ENCODE peak calls at places on chromosomes 5 and 9, in four cellular contexts. C is H1, B is K562, R is HepG2. T is an unnamed sample.

GRCh38 chr9:37936965-37937364 is 33.0 kb upstream of the SLC25A51 start:
- DNase-seq in C (no peak), R (no peak), B (peak), T (no peak)

GRCh38 chr9:89996717-89997116 is 391.9 kb downstream of the GADD45G start:
- DNase-seq in R (peak), B (no peak), C (no peak), T (no peak)

GRCh38 chr5:160167623-160168165 is 48.4 kb upstream of the PWWP2A start:
- DNase-seq in C (no peak), B (no peak), R (peak), T (no peak)

GRCh38 chr5:3595102-3595961 is at the start of gene IRX1:
- DNase-seq in B (no peak), R (no peak), C (peak), T (no peak)

GRCh38 chr9:78325343-78325742 is 28.4 kb downstream of the PSAT1 start:
- DNase-seq in C (no peak), R (no peak), B (peak), T (no peak)

GRCh38 chr9:131423171-131423581 is 29.3 kb downstream of the PRRC2B start:
- DNase-seq in B (no peak), R (no peak), C (no peak), T (no peak)

GRCh38 chr9:124293712-124294504 is 36.2 kb downstream of the NEK6 start:
- DNase-seq in R (no peak), B (no peak), C (peak), T (no peak)

GRCh38 chr9:82560036-82560435 is 502.9 kb downstream of the RASEF start:
- DNase-seq in B (no peak), C (no peak), R (no peak), T (no peak)

GRCh38 chr5:25516136-25516535 is 871.4 kb upstream of the CDH10 start:
- DNase-seq in C (no peak), R (no peak), B (no peak), T (no peak)

GRCh38 chr5:150649828-150650712 is 9.6 kb downstream of the SYNPO start:
- DNase-seq in B (no peak), R (no peak), C (no peak), T (no peak)

GRCh38 chr5:78627175-78627574 is 21.4 kb downstream of the LHFPL2 start:
- DNase-seq in R (no peak), C (no peak), B (peak), T (no peak)

GRCh38 chr5:88045146-88045545 is 223.5 kb downstream of the TMEM161B start:
- DNase-seq in C (no peak), R (no peak), B (no peak), T (no peak)

GRCh38 chr9:113581865-113582697 is 118.6 kb downstream of the RGS3 start:
- DNase-seq in C (no peak), B (no peak), R (no peak), T (no peak)

GRCh38 chr5:88952344-88952743 is 69.4 kb upstream of the MEF2C start:
- DNase-seq in R (no peak), C (no peak), B (no peak), T (peak)

GRCh38 chr5:146426853-146427618 is 20.1 kb upstream of the TCERG1 start:
- DNase-seq in B (peak), C (no peak), R (peak), T (peak)

GRCh38 chr5:146336197-146336596 is 2.4 kb upstream of the POU4F3 start:
- DNase-seq in B (no peak), C (no peak), R (no peak), T (no peak)

GRCh38 chr9:23683021-23683431 is 143.0 kb downstream of the ELAVL2 start:
- DNase-seq in R (no peak), C (no peak), B (no peak), T (no peak)

GRCh38 chr9:14554866-14555265 is 138.4 kb downstream of the ZDHHC21 start:
- DNase-seq in C (no peak), R (no peak), B (no peak), T (no peak)

GRCh38 chr9:22682536-22683392 is 236.1 kb downstream of the DMRTA1 start:
- DNase-seq in C (no peak), R (no peak), B (no peak), T (no peak)

GRCh38 chr9:76699966-76700365 is 64.3 kb upstream of the PCA3 start:
- DNase-seq in R (no peak), B (no peak), C (no peak), T (no peak)

GRCh38 chr5:55934117-55934613 is 60.6 kb downstream of the IL6ST start:
- DNase-seq in R (peak), B (no peak), C (no peak), T (no peak)

GRCh38 chr9:75084081-75084672 is 3.8 kb downstream of the NMRK1 start:
- DNase-seq in C (no peak), B (no peak), R (peak), T (no peak)

GRCh38 chr9:136654820-136655219 is 7.9 kb upstream of the EGFL7 start:
- DNase-seq in B (no peak), C (no peak), R (no peak), T (no peak)

GRCh38 chr5:74640450-74641013 is at the start of gene ENC1:
- DNase-seq in B (peak), R (peak), C (peak), T (peak)

DNA sequence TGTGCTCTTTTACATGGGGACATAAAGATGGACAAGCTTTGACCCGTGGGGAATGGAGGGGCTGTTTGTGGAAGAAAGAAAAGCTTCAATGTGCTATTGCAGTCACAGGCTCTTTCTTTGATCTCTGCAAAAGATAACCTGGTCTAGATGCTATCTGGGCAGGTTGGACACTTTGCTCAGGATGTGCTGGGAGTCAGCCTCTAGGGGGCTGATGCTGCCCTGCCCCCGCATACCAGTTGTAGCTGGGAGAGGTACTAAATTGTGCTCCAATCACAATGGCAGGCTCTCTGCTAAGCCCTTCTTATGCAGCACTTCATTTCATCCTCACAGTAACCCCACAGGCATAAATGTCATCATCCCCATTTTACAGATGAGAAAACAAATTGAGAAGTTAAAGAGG is 67.2 kb downstream of the PSD2 start:
- DNase-seq in B (no peak), R (no peak), C (no peak), T (no peak)
- TF ChIP-seq CTCF in B (no peak), R (no peak), C (peak), T (no peak)

DNA sequence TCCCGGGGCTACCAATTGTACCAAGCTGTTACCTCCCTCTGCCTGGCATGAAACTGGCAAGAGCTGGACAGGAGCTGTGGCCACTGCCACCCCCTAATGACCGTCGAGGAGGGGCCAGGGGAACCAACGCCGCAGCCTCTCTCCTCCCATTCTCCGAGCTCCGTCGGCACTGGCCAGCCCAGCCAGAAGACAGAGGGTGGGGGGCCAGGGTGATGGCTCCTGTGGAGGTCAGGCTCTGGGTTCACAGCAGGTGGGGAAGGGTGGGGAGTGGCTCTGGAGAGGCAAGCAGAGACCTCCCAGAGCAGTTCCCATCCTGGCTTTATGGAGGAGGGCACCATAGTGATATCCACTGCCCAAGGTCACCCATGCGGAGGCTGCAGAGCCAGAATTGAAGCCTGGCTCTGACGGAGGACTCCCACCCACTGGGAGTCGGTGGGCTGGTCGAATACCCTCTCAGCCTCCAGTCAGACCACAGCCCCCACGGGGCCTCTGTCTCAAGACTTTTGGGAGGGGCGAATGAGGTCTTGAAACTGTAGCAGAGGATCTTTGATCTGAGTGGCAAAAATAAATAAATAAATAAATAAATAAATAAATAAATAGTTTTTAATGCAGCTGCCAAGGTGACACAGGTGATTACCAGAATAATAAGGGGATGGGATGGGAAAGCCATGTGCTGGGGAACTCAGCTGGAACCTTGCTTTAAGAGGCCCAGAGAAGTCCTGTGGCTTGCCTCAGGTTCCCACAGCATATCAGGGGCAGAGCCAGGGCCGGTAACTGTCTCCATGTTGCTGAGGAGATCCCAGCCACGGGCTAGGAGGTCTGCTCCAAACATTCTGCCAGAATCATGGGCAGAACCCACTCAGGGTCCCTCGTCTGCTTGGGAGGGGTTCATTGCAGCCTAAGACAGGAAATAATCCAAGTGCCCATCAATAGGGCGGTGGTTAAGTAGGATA is 42.5 kb upstream of the NEURL1B start:
- DNase-seq in B (no peak), R (no peak), C (no peak), T (no peak)
- TF ChIP-seq FOSL1 in B (no peak), R (no peak), C (no peak), T (no peak)

DNA sequence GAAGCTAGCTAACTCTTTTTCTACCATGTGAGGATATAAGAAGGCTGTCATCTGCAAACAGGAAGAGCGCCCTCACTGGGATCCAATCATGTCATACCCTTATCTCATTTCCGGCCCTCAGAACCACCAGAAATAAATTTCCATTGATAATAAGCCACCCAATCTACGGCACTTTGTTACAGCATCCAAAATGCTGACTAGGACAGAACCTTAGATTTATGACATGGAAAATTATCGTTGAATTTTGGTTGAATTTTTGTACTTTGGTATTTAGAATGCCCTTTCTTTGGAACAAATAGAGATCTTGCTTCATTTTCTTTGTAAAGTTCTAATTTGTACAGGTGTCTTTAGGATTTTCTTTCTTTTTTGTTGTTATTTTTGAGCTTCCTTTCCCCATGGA is 53.3 kb upstream of the CYLC2 start:
- DNase-seq in C (no peak), R (no peak), B (no peak), T (no peak)
- TF ChIP-seq RAD21 in C (peak), R (no peak), B (no peak), T (no peak)

GRCh38 chr9:109907400-109907799 is 127.4 kb downstream of the PALM2AKAP2 start:
- DNase-seq in C (no peak), R (no peak), B (no peak), T (no peak)
- TF ChIP-seq CTCF in C (no peak), R (no peak), B (no peak), T (no peak)

GRCh38 chr5:134435525-134435924 is 23.8 kb upstream of the CDKN2AIPNL start:
- DNase-seq in R (no peak), C (no peak), B (no peak), T (peak)

GRCh38 chr5:134437340-134438267 is 25.9 kb upstream of the CDKN2AIPNL start:
- DNase-seq in R (no peak), B (peak), C (no peak), T (no peak)

GRCh38 chr5:134438641-134439621 is 27.2 kb upstream of the CDKN2AIPNL start:
- DNase-seq in C (no peak), B (no peak), R (peak), T (no peak)

GRCh38 chr5:134438268-134438622 is 26.6 kb upstream of the CDKN2AIPNL start:
- DNase-seq in R (no peak), C (no peak), B (no peak), T (no peak)

DNA sequence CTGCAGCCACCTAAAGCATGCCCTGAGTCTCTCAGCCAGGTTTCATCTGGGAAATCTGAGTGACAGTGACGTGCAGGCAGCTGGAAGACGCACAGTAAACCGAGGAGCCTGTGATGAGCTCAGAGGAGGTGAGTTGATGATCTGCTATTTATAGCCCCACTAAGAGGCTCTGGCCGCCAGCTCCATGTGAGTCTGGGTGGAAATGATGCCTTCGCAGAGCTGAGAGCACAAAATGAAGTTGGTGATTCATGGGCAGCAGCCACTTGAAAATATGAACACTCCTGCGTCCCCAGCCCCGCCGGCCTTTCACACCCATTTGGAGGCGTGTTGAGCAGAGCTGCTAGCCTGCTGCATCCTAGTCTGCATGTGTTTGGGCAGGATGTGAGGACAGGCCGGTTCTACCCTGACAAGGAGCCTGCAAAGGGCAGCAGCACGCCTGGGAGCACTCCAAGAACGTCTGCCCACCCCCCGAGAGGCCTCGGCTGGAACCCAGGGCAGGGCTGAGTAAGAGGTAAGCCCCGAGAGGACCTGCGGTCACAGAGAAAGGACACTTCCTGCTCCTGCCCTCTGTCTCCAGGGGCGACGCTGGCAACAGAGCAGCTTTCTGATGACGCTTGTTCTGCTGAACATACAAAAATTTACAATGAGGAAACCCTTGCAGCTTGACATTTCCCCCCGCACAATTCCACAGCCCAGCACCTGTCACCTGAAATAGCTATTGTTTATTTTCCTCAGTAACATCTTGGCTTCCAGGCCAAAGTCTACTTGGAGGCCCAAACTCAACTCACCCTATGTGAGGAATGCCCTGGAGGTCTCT is 25.1 kb upstream of the CDKN2AIPNL start:
- DNase-seq in B (no peak), C (no peak), R (peak), T (no peak)
- TF ChIP-seq FOSL1 in B (no peak), C (no peak), R (no peak), T (no peak)

GRCh38 chr5:67699560-67699959 is 503.0 kb upstream of the CD180 start:
- DNase-seq in B (no peak), C (no peak), R (no peak), T (no peak)
- TF ChIP-seq RAD21 in B (no peak), C (no peak), R (no peak), T (no peak)

GRCh38 chr5:97986069-97986468 is 787.4 kb upstream of the RGMB start:
- DNase-seq in B (no peak), R (no peak), C (no peak), T (peak)
- TF ChIP-seq CTCF in B (no peak), R (no peak), C (no peak), T (no peak)

GRCh38 chr9:68779558-68780376 is 74.7 kb downstream of the PIP5K1B start:
- DNase-seq in R (peak), C (peak), B (peak), T (peak)
- TF ChIP-seq FOSL1 in R (no peak), C (no peak), B (no peak), T (no peak)